ENCODE peak calls at places on chromosome X, in nine cellular contexts. Z is HCT116; O is fibroblast of the aortic adventitia; H is lower leg skin; P is upper lobe of right lung; D is adipocyte; U is fibroblast of mammary gland; E is CD4-positive, alpha-beta memory T cell; M is tibial nerve. L is an unnamed sample.
A peak's percentile ranks its signal among the peaks of the same experiment; 100 is the strongest.

GRCh38 chrX:153794897-153795816 is 689 bp downstream of the SSR4 start:
- DNase-seq in E (peak; percentile 49), P (no peak), O (peak; percentile 9), M (no peak), H (no peak), U (peak; percentile 3), Z (no peak), D (peak; percentile 26), L (peak; percentile 7)

GRCh38 chrX:4382273-4382672 is 668.8 kb upstream of the PRKX start:
- DNase-seq in M (no peak), O (no peak), Z (no peak), P (no peak), D (no peak), E (no peak), H (no peak), U (no peak), L (no peak)

GRCh38 chrX:71619193-71619592 is 882 bp upstream of the CXCR3 start:
- DNase-seq in O (no peak), D (no peak), U (no peak), Z (no peak), H (no peak), M (no peak), E (peak; percentile 89), P (no peak), L (no peak)

GRCh38 chrX:119760026-119760902 is 1.9 kb downstream of the SOWAHD start:
- DNase-seq in M (no peak), Z (no peak), P (no peak), U (no peak), E (no peak), D (no peak), H (no peak), O (no peak), L (no peak)

GRCh38 chrX:109485470-109486340 is 3.8 kb upstream of the GUCY2F start:
- DNase-seq in D (peak; percentile 89), E (peak; percentile 52), O (peak; percentile 81), U (peak; percentile 75), M (peak; percentile 78), H (peak; percentile 44), P (peak; percentile 58), Z (peak; percentile 49), L (peak; percentile 77)

GRCh38 chrX:15683193-15683592 is 18.6 kb upstream of the CLTRN start:
- DNase-seq in O (no peak), U (no peak), M (no peak), P (no peak), E (no peak), D (no peak), H (no peak), Z (no peak), L (no peak)

GRCh38 chrX:87525771-87526229 is 8.2 kb downstream of the KLHL4 start:
- DNase-seq in O (peak; percentile 83), P (no peak), U (peak; percentile 74), E (no peak), H (no peak), Z (no peak), D (no peak), M (no peak), L (peak; percentile 80)

GRCh38 chrX:9708086-9708485 is 57.6 kb downstream of the GPR143 start:
- DNase-seq in P (no peak), D (no peak), Z (no peak), U (no peak), H (no peak), E (no peak), M (no peak), O (no peak), L (no peak)

GRCh38 chrX:13825178-13825762 is 8.4 kb upstream of the GPM6B start:
- DNase-seq in P (no peak), D (no peak), U (no peak), M (no peak), H (no peak), O (no peak), E (no peak), Z (no peak), L (no peak)

GRCh38 chrX:14936561-14936960 is 63.3 kb downstream of the MOSPD2 start:
- DNase-seq in P (no peak), O (peak; percentile 62), M (no peak), E (no peak), U (peak; percentile 73), Z (peak; percentile 24), H (no peak), D (peak; percentile 68), L (peak; percentile 70)

GRCh38 chrX:9855536-9856320 is 69.5 kb downstream of the SHROOM2 start:
- DNase-seq in E (no peak), M (no peak), O (no peak), D (no peak), H (no peak), P (no peak), U (no peak), Z (no peak), L (no peak)

GRCh38 chrX:103730746-103731508 is 20.2 kb downstream of the TMEM31 start:
- DNase-seq in Z (no peak), P (no peak), O (peak; percentile 87), H (no peak), E (no peak), U (peak; percentile 90), M (peak; percentile 6), D (peak; percentile 39), L (peak; percentile 97)

GRCh38 chrX:154049209-154050112 is 29.8 kb upstream of the IRAK1 start:
- DNase-seq in H (no peak), E (no peak), D (no peak), O (peak; percentile 47), P (no peak), M (no peak), Z (no peak), U (no peak), L (no peak)

GRCh38 chrX:56738670-56739069 is 9.6 kb downstream of the NBDY start:
- DNase-seq in U (no peak), O (no peak), H (no peak), M (no peak), E (no peak), Z (no peak), P (no peak), D (no peak), L (no peak)

GRCh38 chrX:115591856-115592842 is 31.2 kb downstream of the PLS3 start:
- DNase-seq in D (no peak), H (no peak), Z (no peak), O (no peak), E (no peak), P (no peak), M (no peak), U (no peak), L (no peak)

DNA sequence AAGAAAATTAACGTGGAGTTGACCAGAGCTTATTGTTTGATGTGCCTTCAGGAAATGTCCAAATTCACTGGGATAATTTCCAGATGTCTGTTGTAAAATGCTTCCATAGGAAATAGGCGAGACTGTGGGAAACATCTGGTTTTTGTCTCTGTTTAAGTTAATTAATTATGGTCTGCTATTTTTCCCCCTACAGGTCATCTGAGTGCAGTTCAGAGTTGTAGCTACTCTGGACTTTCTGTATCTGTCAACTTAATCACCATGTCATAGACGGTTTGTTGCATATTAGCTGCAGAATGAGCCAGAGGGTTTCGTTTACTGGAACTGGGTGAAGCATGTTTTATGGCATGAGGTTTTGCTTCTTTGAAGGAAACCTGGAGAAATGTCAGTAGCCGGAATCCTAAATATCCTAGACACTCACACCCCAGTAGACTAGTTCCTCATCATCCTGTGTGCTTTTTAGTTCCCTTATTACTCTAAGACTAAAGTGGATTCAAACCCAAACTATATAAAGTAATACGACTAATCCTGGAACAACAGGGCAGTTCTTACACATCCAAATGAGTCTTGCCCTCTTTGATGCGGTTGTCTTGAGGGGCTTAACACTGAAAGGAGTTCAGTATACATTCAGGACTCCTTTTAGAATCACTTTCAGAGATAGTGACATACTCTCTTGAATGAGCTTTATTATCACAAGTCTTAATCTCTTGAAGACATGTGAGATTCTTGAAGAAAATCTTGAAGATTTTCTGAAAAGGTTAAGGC is 62.5 kb downstream of the PPEF1 start:
- DNase-seq in E (no peak), P (no peak), H (no peak), D (peak; percentile 13), O (peak; percentile 17), Z (no peak), M (no peak), U (peak; percentile 16), L (peak; percentile 46)
- H3K4me3 ChIP-seq in E (no peak overlapping the region), P (no peak overlapping the region), H (no peak overlapping the region), D (no peak overlapping the region), O (no peak overlapping the region), Z (no peak overlapping the region), M (no peak overlapping the region), U (no peak overlapping the region), L (no peak overlapping the region)

DNA sequence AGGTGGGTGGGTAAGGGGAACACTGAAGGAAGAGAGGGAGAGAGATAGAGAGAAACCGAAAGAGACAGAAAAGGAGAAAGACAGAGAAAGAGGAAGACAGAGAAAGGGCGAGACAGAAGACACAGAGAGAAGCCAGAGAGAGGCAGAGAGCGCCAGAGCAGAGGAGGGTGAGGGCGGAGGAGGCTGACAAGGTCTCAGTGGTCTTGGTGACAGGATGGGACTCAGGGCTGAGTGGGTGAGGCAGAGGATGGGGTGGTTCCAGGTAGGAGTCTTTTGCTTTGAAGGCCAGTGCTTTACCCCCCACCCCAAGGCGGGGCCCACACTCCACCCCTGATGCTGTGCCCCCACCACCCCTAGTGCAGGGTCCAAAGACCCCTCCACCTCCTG is 1.1 kb downstream of the IQSEC2 start:
- DNase-seq in D (no peak), Z (no peak), O (no peak), U (no peak), H (no peak), P (no peak), E (no peak), M (no peak), L (no peak)
- H3K4me3 ChIP-seq in D (peak overlapping the region; percentile 78), Z (peak overlapping the region; percentile 52), O (no peak overlapping the region), U (peak overlapping the region; percentile 39), H (no peak overlapping the region), P (peak overlapping the region; percentile 55), E (no peak overlapping the region), M (peak overlapping the region; percentile 36), L (peak overlapping the region; percentile 43)

GRCh38 chrX:75522565-75523411 is at the start of gene ZDHHC15:
- DNase-seq in U (peak; percentile 8), D (peak; percentile 72), E (peak; percentile 66), O (no peak), M (peak; percentile 11), H (peak; percentile 18), Z (no peak), P (peak; percentile 83), L (peak; percentile 3)
- H3K4me3 ChIP-seq in U (no peak within 1 kb of the TSS), D (peak within 1 kb of the TSS; percentile 80), E (peak within 1 kb of the TSS; percentile 40), O (peak within 1 kb of the TSS; percentile 36), M (peak within 1 kb of the TSS; percentile 40), H (peak within 1 kb of the TSS; percentile 15), Z (no peak within 1 kb of the TSS), P (peak within 1 kb of the TSS; percentile 52), L (peak within 1 kb of the TSS; percentile 21)

GRCh38 chrX:45811307-45811706 is 610.6 kb upstream of the DIPK2B start:
- DNase-seq in H (no peak), Z (no peak), M (no peak), U (no peak), P (no peak), D (no peak), O (no peak), E (no peak), L (no peak)

GRCh38 chrX:45801554-45801953 is 600.9 kb upstream of the DIPK2B start:
- DNase-seq in O (peak; percentile 60), D (peak; percentile 63), M (no peak), Z (no peak), P (no peak), U (peak; percentile 65), E (no peak), H (no peak), L (peak; percentile 60)

GRCh38 chrX:45803383-45803921 is 602.8 kb upstream of the DIPK2B start:
- DNase-seq in E (no peak), O (peak; percentile 85), M (no peak), Z (peak; percentile 73), P (no peak), U (peak; percentile 97), H (no peak), D (peak; percentile 73), L (peak; percentile 81)

GRCh38 chrX:45807572-45808425 is 607.1 kb upstream of the DIPK2B start:
- DNase-seq in O (peak; percentile 73), P (no peak), D (peak; percentile 66), M (no peak), E (peak; percentile 62), U (peak; percentile 72), H (no peak), Z (no peak), L (peak; percentile 71)

GRCh38 chrX:45806410-45807121 is 605.9 kb upstream of the DIPK2B start:
- DNase-seq in P (no peak), E (peak; percentile 79), H (no peak), O (peak; percentile 93), D (peak; percentile 74), M (no peak), U (peak; percentile 97), Z (no peak), L (peak; percentile 80)
- H3K4me3 ChIP-seq in P (peak overlapping the region; percentile 32), E (peak overlapping the region; percentile 56), H (no peak overlapping the region), O (peak overlapping the region; percentile 62), D (peak overlapping the region; percentile 79), M (peak overlapping the region; percentile 24), U (peak overlapping the region; percentile 21), Z (no peak overlapping the region), L (peak overlapping the region; percentile 52)